ENCODE peak calls at places on chromosomes 4 and X, in four cellular contexts. K, O, F and P are unnamed samples.

GRCh38 chrX:18938710-18939109 is 45.2 kb downstream of the PHKA2 start:
- DNase-seq in O (no peak), K (no peak), F (peak; percentile 26), P (no peak)

GRCh38 chr4:153927546-153927945 is 138.7 kb upstream of the SFRP2 start:
- DNase-seq in K (no peak), F (no peak), O (peak; percentile 58), P (no peak)

GRCh38 chr4:123524958-123525628 is 128.5 kb downstream of the SPRY1 start:
- DNase-seq in F (peak; percentile 81), O (no peak), K (no peak), P (no peak)

GRCh38 chrX:41666251-41666650 is 22.5 kb upstream of the GPR34 start:
- DNase-seq in K (no peak), O (peak; percentile 3), F (peak; percentile 70), P (no peak)

GRCh38 chr4:154491341-154491679 is 289 bp downstream of the DCHS2 start:
- DNase-seq in K (no peak), F (peak; percentile 31), O (peak; percentile 48), P (no peak)

GRCh38 chr4:76758290-76758882 is 139.6 kb downstream of the SOWAHB start:
- DNase-seq in O (peak; percentile 67), K (no peak), F (peak; percentile 88), P (peak; percentile 86)

GRCh38 chr4:83454626-83455025 is 997 bp downstream of the HELQ start:
- DNase-seq in K (no peak), F (peak; percentile 16), O (peak; percentile 25), P (no peak)

GRCh38 chr4:70714488-70714887 is 7.3 kb upstream of the RUFY3 start:
- DNase-seq in K (no peak), F (no peak), O (no peak), P (no peak)

GRCh38 chrX:142238536-142238935 is 33.4 kb upstream of the MAGEC2 start:
- DNase-seq in F (no peak), K (no peak), O (no peak), P (no peak)

GRCh38 chr4:102501635-102502382 is 650 bp downstream of the NFKB1 start:
- DNase-seq in O (peak; percentile 84), F (peak; percentile 75), K (peak; percentile 78), P (no peak)

GRCh38 chr4:99205104-99205979 is 13.7 kb downstream of the ADH6 start:
- DNase-seq in O (peak; percentile 44), F (peak; percentile 94), K (no peak), P (peak; percentile 17)

GRCh38 chr4:72448231-72448630 is 120.8 kb downstream of the ADAMTS3 start:
- DNase-seq in O (no peak), F (no peak), K (no peak), P (no peak)

GRCh38 chrX:67693928-67694327 is 150.1 kb downstream of the AR start:
- DNase-seq in K (no peak), F (peak; percentile 10), O (peak; percentile 9), P (no peak)

GRCh38 chr4:153166971-153167501 is 37.2 kb upstream of the TRIM2 start:
- DNase-seq in O (no peak), K (no peak), F (peak; percentile 79), P (no peak)

GRCh38 chr4:33837043-33837442 is 2407.3 kb downstream of the ARAP2 start:
- DNase-seq in O (peak; percentile 47), K (no peak), F (peak; percentile 79), P (peak; percentile 35)